ENCODE peak calls at places on chromosomes 13 and 19, in four cellular contexts. X is GM13977, A is BE2C, Y is GM23338. G is an unnamed sample.

GRCh38 chr13:99312493-99312883 is 5.3 kb upstream of the GPR183 start:
- DNase-seq in Y (no peak), A (no peak), X (no peak), G (no peak)

GRCh38 chr19:5459360-5459759 is 4.1 kb downstream of the ZNRF4 start:
- DNase-seq in A (no peak), Y (no peak), X (no peak), G (no peak)

GRCh38 chr13:104841110-104841509 is 1694.4 kb downstream of the EFNB2 start:
- DNase-seq in Y (no peak), X (no peak), A (no peak), G (no peak)

GRCh38 chr19:34962281-34962944 is 1.6 kb downstream of the ZNF792 start:
- DNase-seq in X (no peak), Y (no peak), A (peak), G (no peak)

GRCh38 chr13:111846396-111847174 is 220.4 kb upstream of the SOX1 start:
- DNase-seq in A (no peak), X (no peak), Y (peak), G (no peak)

GRCh38 chr13:110216403-110217041 is 90.4 kb downstream of the COL4A1 start:
- DNase-seq in Y (no peak), X (no peak), A (no peak), G (no peak)

GRCh38 chr19:50661087-50661486 is 11.8 kb downstream of the C19orf81 start:
- DNase-seq in Y (no peak), X (no peak), A (no peak), G (no peak)

GRCh38 chr19:23522431-23522830 is 127.2 kb upstream of the ZNF91 start:
- DNase-seq in A (no peak), Y (no peak), X (no peak), G (no peak)

GRCh38 chr19:57786906-57787305 is 17.4 kb downstream of the ZNF586 start:
- DNase-seq in Y (peak), A (no peak), X (no peak), G (no peak)

GRCh38 chr19:15104003-15104402 is 3.2 kb upstream of the SYDE1 start:
- DNase-seq in A (no peak), Y (no peak), X (no peak), G (no peak)

DNA sequence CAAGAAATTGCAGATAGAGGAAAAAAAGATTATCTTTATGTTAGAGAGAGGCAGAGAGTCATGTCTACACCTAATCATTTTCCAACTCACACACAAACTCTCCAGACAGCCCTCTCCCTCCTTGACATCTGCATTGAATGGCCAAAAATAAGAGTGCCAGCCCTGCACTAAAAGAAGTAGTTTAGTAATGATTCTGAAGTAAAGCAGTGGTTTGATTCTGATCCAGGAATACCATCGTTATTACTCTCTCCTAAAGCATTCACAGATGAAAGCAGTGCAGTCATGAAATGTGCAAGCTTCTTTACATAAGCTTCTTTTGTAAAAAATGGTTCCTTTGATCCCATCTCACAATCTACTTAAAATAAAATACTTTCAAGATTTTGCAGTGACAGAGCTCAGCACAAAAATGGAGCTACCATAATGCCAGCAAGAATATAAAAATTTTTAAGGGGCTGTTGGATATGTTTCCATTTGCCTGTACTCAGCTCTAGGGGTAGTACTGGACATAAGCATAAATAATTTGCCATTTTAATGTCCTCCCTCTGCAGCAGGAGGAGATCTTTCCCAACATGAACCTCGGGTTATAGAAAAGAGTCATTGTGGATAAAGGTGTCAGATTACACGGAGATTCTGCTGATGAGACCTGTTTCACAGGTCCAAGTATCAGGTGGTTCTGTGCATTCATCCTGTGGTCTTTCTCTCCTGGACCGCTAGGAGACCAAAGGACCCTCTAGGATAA is 406.3 kb downstream of the DCT start:
- DNase-seq in Y (peak), X (no peak), A (no peak), G (no peak)
- TF ChIP-seq CTCF in Y (no peak), X (no peak), A (no peak), G (no peak)

DNA sequence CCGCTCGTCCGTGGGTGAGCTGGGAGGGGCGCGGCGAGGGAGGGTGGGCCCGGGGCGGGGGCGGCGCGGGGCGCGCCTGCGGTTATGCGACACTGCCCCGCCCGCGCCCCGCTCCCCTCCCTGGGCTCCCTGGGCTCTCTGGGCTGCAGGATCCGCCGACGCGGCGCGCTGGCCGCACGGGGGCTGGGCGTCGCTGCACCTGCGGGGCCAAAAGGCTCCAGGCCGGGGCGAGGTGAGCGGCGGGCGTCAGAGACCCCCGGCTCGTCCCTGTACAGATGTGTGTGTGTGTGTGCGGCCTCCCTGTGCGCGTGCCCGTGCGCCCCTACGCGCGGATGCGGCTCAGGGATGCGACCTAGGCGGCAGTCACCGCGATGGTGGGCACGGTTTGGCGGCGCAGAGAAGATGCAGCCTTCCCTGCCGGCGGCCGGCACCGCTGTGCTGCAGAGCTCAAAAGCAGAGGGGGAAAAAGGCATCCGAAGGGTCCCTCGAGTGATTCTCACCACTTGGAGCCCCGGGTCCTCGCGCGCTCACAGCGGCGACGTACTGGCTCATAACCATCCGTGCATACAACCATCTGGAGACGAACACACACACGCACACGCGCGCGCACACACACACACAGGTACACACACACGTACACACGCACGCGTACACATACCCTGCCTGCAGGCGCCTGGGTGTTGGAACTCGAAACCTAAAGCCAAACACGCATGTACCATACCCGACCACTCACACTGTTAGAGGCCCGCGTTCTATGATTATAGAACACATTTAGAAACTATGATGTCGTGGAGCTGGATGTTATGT is 704 bp downstream of the ATP8A2 start:
- DNase-seq in A (peak), Y (peak), X (no peak), G (no peak)
- TF ChIP-seq CTCF in A (no peak), Y (no peak), X (no peak), G (no peak)

DNA sequence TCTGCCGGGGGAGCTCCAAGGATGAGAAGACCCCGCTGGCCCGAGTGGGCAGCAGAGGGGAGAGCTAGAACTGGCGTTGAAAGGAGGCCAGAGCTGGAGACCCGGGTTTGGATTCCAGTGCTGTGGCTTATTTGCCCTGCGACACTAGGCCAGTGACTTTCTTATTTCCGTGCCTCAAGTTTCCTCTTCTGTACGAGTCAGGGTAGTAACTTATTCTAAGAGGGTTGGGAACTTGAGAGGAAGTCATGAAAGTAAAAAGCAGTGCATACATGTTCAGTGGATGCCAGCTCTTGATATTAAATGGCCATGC is 670 bp downstream of the FAM32A start:
- DNase-seq in A (peak), Y (no peak), X (no peak), G (peak)
- TF ChIP-seq CTCF in A (no peak), Y (no peak), X (peak), G (peak)

GRCh38 chr13:39942177-39942900 is 286.9 kb downstream of the COG6 start:
- DNase-seq in X (no peak), Y (no peak), A (no peak), G (no peak)

GRCh38 chr13:39943711-39944110 is 288.2 kb downstream of the COG6 start:
- DNase-seq in A (no peak), X (no peak), Y (no peak), G (no peak)

GRCh38 chr13:39941236-39941635 is 285.8 kb downstream of the COG6 start:
- DNase-seq in X (no peak), A (no peak), Y (peak), G (no peak)

GRCh38 chr13:39945226-39945625 is 289.8 kb downstream of the COG6 start:
- DNase-seq in X (no peak), A (no peak), Y (no peak), G (no peak)

GRCh38 chr13:39942901-39943273 is 287.4 kb downstream of the COG6 start:
- DNase-seq in A (peak), Y (peak), X (peak), G (peak)
- TF ChIP-seq CTCF in A (peak), Y (peak), X (peak), G (peak)

GRCh38 chr19:45506246-45506990 is 861 bp upstream of the VASP start:
- DNase-seq in A (peak), X (peak), Y (peak), G (peak)
- TF ChIP-seq CTCF in A (peak), X (peak), Y (peak), G (peak)

DNA sequence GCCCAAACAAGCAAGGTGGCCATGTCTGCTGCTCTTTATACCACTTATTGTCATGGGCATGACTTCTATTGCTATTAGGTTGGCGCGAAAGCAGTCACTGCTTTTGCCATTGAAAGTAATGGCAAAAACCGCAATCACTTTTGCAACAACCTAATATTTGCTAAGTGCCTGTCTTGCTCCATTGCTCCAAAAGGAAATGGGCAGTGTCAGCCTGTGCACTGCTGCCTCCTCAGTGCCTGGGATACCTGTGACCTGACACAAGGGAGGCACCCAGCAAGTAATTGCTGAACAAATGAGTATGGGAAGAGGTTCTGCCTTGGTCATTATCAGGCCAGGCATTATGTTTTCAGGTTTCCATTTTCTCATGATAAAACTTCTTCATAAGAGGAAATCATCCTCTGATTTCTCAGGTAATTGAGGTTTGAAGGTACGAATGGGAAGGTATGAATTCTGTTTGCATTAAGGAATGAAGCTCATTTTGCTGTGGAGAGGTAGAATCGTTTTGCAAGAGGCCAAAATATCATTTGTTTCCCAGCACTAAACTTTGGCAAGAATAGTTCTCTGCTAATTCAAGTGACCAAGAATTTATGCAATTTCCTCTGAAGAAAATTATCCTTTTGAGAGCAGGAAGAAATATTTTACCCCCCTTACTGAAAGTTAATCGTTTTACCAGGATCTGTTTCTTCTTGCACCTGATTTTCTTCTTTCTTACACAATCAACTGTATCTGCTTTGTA is 128.3 kb upstream of the SPRY2 start:
- DNase-seq in A (no peak), Y (no peak), X (no peak), G (no peak)
- TF ChIP-seq CTCF in A (no peak), Y (no peak), X (no peak), G (no peak)

GRCh38 chr13:52011690-52012511 is at the start of gene ALG11:
- DNase-seq in A (peak), Y (peak), X (peak), G (peak)

GRCh38 chr13:52009985-52010384 is 1.3 kb downstream of the ATP7B start:
- DNase-seq in A (no peak), Y (no peak), X (no peak), G (no peak)

GRCh38 chr13:52006491-52007245 is 4.6 kb downstream of the ATP7B start:
- DNase-seq in X (no peak), A (no peak), Y (no peak), G (no peak)

GRCh38 chr13:52012512-52012836 is 276 bp downstream of the ALG11 start:
- DNase-seq in Y (no peak), A (no peak), X (no peak), G (no peak)

DNA sequence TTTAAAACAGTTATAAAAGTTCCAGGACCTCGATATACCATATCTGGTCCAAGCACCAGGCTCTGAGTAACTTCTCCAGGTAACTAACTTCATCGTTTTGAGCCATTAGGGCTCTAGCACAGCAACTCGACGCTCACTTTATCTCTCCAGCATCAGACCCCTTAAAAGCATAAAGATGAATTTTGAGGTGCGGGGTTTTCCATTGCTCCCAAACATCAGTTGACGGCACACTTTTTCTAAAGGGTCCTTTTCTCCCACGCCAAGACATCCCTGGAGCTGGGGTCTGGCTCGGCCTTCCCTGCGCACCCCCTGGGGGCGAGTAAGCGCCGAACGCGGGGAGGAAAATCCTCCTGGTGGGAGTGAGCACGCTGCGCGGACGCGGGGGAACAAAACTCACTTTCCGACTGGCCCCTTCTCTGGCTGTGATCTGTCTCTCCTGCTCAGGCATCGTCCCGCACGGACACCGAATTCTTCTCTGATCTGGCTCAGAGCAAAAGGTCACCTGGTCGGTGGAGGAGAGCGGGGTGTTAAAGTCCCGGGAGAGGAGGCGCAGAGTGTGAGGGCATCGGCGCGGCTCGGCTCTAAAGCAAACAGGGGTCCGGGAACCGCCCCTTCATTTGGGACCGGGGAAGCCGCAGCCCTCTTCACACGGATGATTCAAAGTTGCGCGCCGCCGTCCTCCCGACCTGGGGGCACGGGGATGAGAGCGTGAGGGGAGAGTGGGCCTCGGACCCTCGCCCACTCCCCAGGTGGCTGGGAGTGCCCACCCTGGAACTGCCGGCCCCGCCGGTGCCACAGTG is at the start of gene ATP7B:
- DNase-seq in Y (peak), X (peak), A (peak), G (peak)
- TF ChIP-seq CTCF in Y (peak), X (no peak), A (no peak), G (no peak)

GRCh38 chr19:2221918-2222317 is 14.2 kb downstream of the PLEKHJ1 start:
- DNase-seq in X (no peak), A (peak), Y (no peak), G (no peak)
- TF ChIP-seq CTCF in X (peak), A (peak), Y (peak), G (peak)

GRCh38 chr19:51664997-51665396 is 18.4 kb upstream of the SIGLEC14 start:
- DNase-seq in X (no peak), Y (no peak), A (no peak), G (no peak)
- TF ChIP-seq CTCF in X (no peak), Y (peak), A (no peak), G (no peak)